ENCODE peak calls at places on chromosomes 16 and 17, in seven cellular contexts. B is stomach, Z is prostate gland, K is GM12891, J is endothelial cell of umbilical vein, R is GM23338, D is transverse colon. I is an unnamed sample.

GRCh38 chr16:30715777-30716445 is 16.9 kb downstream of the SRCAP start:
- DNase-seq in J (no peak), B (no peak), K (no peak), D (no peak), R (no peak), Z (no peak), I (no peak)

GRCh38 chr16:89616576-89617437 is 3.4 kb downstream of the DPEP1 start:
- DNase-seq in J (no peak), Z (no peak), R (no peak), B (no peak), K (no peak), D (no peak), I (peak)

GRCh38 chr17:67245694-67246397 is 850 bp upstream of the HELZ start:
- DNase-seq in J (peak), K (peak), Z (peak), R (peak), B (peak), D (peak), I (no peak)

GRCh38 chr16:84735846-84736586 is 36.2 kb downstream of the USP10 start:
- DNase-seq in B (peak), K (no peak), R (no peak), D (peak), J (no peak), Z (peak), I (no peak)

GRCh38 chr17:83176272-83176955 is 97.0 kb downstream of the METRNL start:
- DNase-seq in K (no peak), R (no peak), B (no peak), Z (no peak), J (no peak), D (no peak), I (no peak)

GRCh38 chr17:2814499-2815341 is 18.5 kb downstream of the RAP1GAP2 start:
- DNase-seq in J (no peak), K (peak), Z (no peak), B (no peak), R (no peak), D (peak), I (no peak)

GRCh38 chr17:55770220-55770870 is 19.5 kb downstream of the PCTP start:
- DNase-seq in D (no peak), K (peak), J (peak), Z (no peak), R (peak), B (no peak), I (peak)

GRCh38 chr17:1573932-1574696 is 11.5 kb upstream of the PITPNA start:
- DNase-seq in R (peak), J (peak), D (peak), K (peak), B (peak), Z (peak), I (no peak)

GRCh38 chr16:29745853-29746345 is at the start of gene C16orf54:
- DNase-seq in K (peak), Z (no peak), B (peak), R (peak), D (peak), J (no peak), I (no peak)

GRCh38 chr16:67395458-67396158 is 2.3 kb upstream of the TPPP3 start:
- DNase-seq in R (no peak), B (no peak), K (no peak), J (no peak), Z (no peak), D (no peak), I (no peak)

GRCh38 chr17:49703557-49704277 is 4.0 kb downstream of the SLC35B1 start:
- DNase-seq in D (peak), K (no peak), B (no peak), Z (peak), R (peak), J (peak), I (no peak)

GRCh38 chr17:35713069-35713728 is 18.2 kb upstream of the RASL10B start:
- DNase-seq in K (no peak), J (peak), B (no peak), Z (no peak), R (no peak), D (no peak), I (no peak)

GRCh38 chr17:72338847-72339790 is 218.3 kb downstream of the SOX9 start:
- DNase-seq in D (peak), R (no peak), K (no peak), B (no peak), J (peak), Z (no peak), I (no peak)

GRCh38 chr17:75594499-75595283 is 7.1 kb downstream of the MYO15B start:
- DNase-seq in D (no peak), R (no peak), J (no peak), K (no peak), B (no peak), Z (no peak), I (no peak)

GRCh38 chr17:28684963-28685362 is 23.0 kb downstream of the SUPT6H start:
- DNase-seq in R (no peak), B (no peak), J (no peak), Z (peak), K (no peak), D (peak), I (no peak)

GRCh38 chr16:85621698-85622433 is 8.7 kb downstream of the GSE1 start:
- DNase-seq in Z (peak), R (no peak), B (peak), K (no peak), J (no peak), D (peak), I (no peak)

GRCh38 chr16:3819741-3820724 is 60.5 kb downstream of the CREBBP start:
- DNase-seq in R (no peak), J (peak), K (no peak), Z (peak), D (peak), B (peak), I (peak)

GRCh38 chr16:49639739-49640388 is 216.0 kb downstream of the ZNF423 start:
- DNase-seq in Z (no peak), D (no peak), J (peak), R (peak), B (no peak), K (no peak), I (no peak)

GRCh38 chr16:16021020-16021419 is 71.6 kb downstream of the ABCC1 start:
- DNase-seq in J (peak), Z (no peak), B (no peak), K (no peak), D (no peak), R (no peak), I (no peak)

GRCh38 chr16:69187387-69187890 is 475 bp downstream of the SNTB2 start:
- DNase-seq in R (peak), J (peak), K (peak), D (peak), Z (peak), B (peak), I (no peak)

GRCh38 chr17:66200685-66201092 is 8.8 kb upstream of the CEP112 start:
- DNase-seq in R (peak), J (peak), D (peak), Z (peak), K (no peak), B (peak), I (peak)

GRCh38 chr16:62041401-62041800 is 5.2 kb upstream of the CDH8 start:
- DNase-seq in Z (no peak), K (no peak), R (peak), B (no peak), D (no peak), J (no peak), I (no peak)

GRCh38 chr17:41907185-41907556 is 11.6 kb downstream of the ACLY start:
- DNase-seq in D (no peak), R (no peak), B (no peak), K (no peak), Z (no peak), J (no peak), I (no peak)

DNA sequence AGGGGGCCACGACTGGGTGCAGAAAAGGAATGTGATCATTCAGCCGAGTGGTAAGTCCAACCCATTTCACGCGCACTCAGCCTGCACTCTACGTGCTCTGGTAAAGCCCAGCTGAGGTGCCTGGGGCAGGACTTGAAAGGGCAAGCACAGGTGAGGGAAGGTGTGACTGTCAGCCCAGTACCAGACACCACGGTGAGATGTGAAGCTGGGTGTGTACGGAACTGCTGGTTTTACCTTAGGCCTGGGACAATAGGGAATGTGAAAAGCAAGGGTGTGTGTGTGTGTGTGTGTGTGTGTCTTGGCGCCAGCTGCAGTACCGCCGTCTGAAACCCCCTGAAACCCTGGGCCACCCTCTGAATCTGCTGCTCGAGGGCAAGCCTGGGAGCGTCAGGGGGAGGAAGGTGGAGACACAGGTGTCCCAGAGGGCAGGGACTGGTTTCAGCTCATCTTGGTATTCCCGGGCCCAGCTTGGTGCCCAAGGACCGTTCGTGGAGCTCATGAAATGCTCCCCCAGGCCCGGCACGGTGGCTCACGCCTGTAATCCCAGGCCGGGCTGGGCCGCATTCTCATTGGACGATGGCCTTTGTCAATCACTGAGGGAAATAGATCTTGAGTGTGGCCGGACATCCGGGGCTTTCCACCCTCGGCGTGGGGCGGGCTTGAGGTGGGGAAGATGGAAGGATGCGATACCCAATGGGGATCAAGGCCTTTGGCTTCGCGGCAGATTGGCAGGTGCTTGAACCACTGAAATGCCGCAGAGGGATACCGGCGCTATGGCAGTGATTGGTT is 27.8 kb upstream of the ST6GALNAC1 start:
- DNase-seq in B (peak), D (peak), Z (peak), J (peak), R (peak), K (peak), I (peak)
- TF ChIP-seq POLR2AphosphoS5 in B (peak), D (peak), Z (peak), J (peak), R (peak), K (peak), I (peak)

GRCh38 chr17:8300629-8301242 is 5.5 kb upstream of the SLC25A35 start:
- DNase-seq in K (peak), Z (peak), D (peak), B (peak), R (peak), J (peak), I (no peak)
- TF ChIP-seq POLR2AphosphoS5 in K (no peak), Z (peak), D (no peak), B (peak), R (no peak), J (no peak), I (no peak)

GRCh38 chr17:29777663-29778062 is 152.4 kb downstream of the SSH2 start:
- DNase-seq in D (no peak), K (no peak), R (no peak), B (no peak), J (no peak), Z (no peak), I (no peak)
- TF ChIP-seq POLR2AphosphoS5 in D (no peak), K (no peak), R (no peak), B (no peak), J (no peak), Z (no peak), I (no peak)

DNA sequence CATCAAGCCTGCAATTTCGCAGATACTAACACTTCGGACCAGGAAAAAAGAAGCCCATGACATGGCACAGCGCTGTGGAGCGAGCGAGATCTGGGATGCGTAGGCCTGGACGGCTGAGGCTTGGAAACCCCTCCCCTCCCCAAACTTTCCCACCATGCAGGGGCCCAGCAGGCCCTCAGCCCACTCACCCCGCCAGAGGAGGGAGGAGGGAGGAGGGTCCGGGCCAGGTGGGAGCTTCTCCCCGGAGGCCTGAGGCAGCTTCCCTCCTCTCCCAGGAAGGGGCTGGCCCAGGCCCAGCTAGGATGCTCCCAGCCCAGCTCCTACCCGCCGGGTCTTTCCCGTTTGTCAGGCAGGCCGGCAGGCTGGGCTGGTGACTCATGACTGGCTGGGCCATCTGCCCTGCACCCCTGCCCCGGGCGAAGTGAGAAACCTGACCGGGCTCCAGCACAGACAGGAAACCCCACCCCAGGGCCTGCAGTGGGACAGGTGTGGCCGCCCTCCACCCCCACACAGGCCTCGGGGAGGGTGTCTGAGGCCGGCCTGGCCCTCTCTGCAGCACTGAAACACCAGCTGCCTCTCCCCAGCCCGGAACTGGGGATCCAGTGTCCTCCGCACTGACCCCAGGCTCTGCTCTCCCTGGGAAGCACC is 34.3 kb upstream of the SLC38A10 start:
- DNase-seq in R (peak), D (peak), J (peak), K (no peak), B (peak), Z (peak), I (no peak)
- TF ChIP-seq POLR2AphosphoS5 in R (no peak), D (peak), J (peak), K (no peak), B (no peak), Z (peak), I (no peak)

GRCh38 chr17:17496189-17497064 is at the start of gene RASD1:
- DNase-seq in J (peak), D (peak), Z (peak), R (peak), B (peak), K (peak), I (no peak)
- TF ChIP-seq POLR2AphosphoS5 in J (peak), D (peak), Z (peak), R (peak), B (peak), K (no peak), I (no peak)